ENCODE peak calls at places on chromosomes 4 and X, in six cellular contexts. Q is dorsolateral prefrontal cortex; N is lung; E is mammary epithelial cell; B is CD4-positive, CD25-positive, alpha-beta regulatory T cell; Z is A549. M is an unnamed sample.

GRCh38 chr4:163679189-163679588 is 184.7 kb downstream of the TMA16 start:
- DNase-seq in N (no peak), E (no peak), Q (no peak), B (peak; percentile 2), Z (peak; percentile 12), M (peak; percentile 46)

GRCh38 chrX:93585661-93586060 is 87.7 kb downstream of the NAP1L3 start:
- DNase-seq in B (no peak), E (peak; percentile 37), N (no peak), Q (no peak), Z (no peak), M (peak; percentile 10)

GRCh38 chr4:56086561-56086960 is 137.8 kb downstream of the CEP135 start:
- DNase-seq in N (no peak), B (no peak), Z (no peak), E (no peak), Q (no peak), M (no peak)

GRCh38 chr4:103450693-103451092 is 252.6 kb upstream of the CENPE start:
- DNase-seq in B (no peak), Z (no peak), Q (no peak), E (no peak), N (no peak), M (peak; percentile 3)

GRCh38 chrX:129581904-129582303 is 41.8 kb downstream of the OCRL start:
- DNase-seq in N (no peak), E (no peak), Q (no peak), B (no peak), Z (no peak), M (no peak)

GRCh38 chrX:2488621-2489285 is 12.0 kb downstream of the DHRSX start:
- DNase-seq in N (no peak), E (no peak), B (no peak), Z (no peak), Q (no peak), M (no peak)

GRCh38 chrX:6184900-6185515 is 43.7 kb downstream of the NLGN4X start:
- DNase-seq in N (no peak), Z (no peak), E (peak; percentile 61), Q (no peak), B (no peak), M (no peak)

GRCh38 chrX:1244164-1245076 is 24.2 kb upstream of the CSF2RA start:
- DNase-seq in N (no peak), Z (peak; percentile 31), Q (no peak), B (peak; percentile 19), E (no peak), M (no peak)

GRCh38 chrX:50967734-50968133 is 57.2 kb downstream of the BMP15 start:
- DNase-seq in Q (no peak), N (no peak), B (no peak), Z (no peak), E (peak; percentile 74), M (peak; percentile 3)

GRCh38 chrX:65871671-65872311 is 168.1 kb downstream of the VSIG4 start:
- DNase-seq in Z (peak; percentile 22), E (peak; percentile 84), Q (no peak), N (no peak), B (peak; percentile 13), M (peak; percentile 65)

GRCh38 chrX:129553619-129554288 is 13.7 kb downstream of the OCRL start:
- DNase-seq in Z (no peak), N (no peak), E (no peak), B (no peak), Q (no peak), M (no peak)

GRCh38 chr4:74944354-74944793 is 11.5 kb downstream of the PARM1 start:
- DNase-seq in E (no peak), Z (peak; percentile 10), B (no peak), N (peak; percentile 54), Q (no peak), M (no peak)

GRCh38 chrX:53186363-53186762 is 38.6 kb downstream of the KDM5C start:
- DNase-seq in N (no peak), E (peak; percentile 96), Z (no peak), Q (no peak), B (no peak), M (peak; percentile 69)

GRCh38 chr4:157075811-157076577 is at the start of gene GLRB:
- DNase-seq in N (no peak), B (no peak), Q (no peak), E (peak; percentile 37), Z (peak; percentile 18), M (peak; percentile 19)

GRCh38 chr4:150173854-150174398 is 95.7 kb downstream of the DCLK2 start:
- DNase-seq in Z (no peak), E (no peak), N (no peak), Q (no peak), B (no peak), M (no peak)

GRCh38 chr4:70676554-70677090 is 10.3 kb upstream of the JCHAIN start:
- DNase-seq in N (no peak), E (no peak), Q (no peak), Z (no peak), B (no peak), M (no peak)

GRCh38 chr4:70678383-70678999 is 9.8 kb upstream of the UTP3 start:
- DNase-seq in E (no peak), B (peak; percentile 51), Q (no peak), Z (no peak), N (no peak), M (no peak)

GRCh38 chr4:70681730-70682129 is 6.6 kb upstream of the UTP3 start:
- DNase-seq in Q (no peak), Z (no peak), E (no peak), N (no peak), B (no peak), M (no peak)
- H3K27ac ChIP-seq in Q (no peak overlapping the region), Z (no peak overlapping the region), E (no peak overlapping the region), N (no peak overlapping the region), B (no peak overlapping the region), M (no peak overlapping the region)

GRCh38 chrX:40066700-40067099 is 31.1 kb downstream of the BCOR start:
- DNase-seq in B (no peak), Q (no peak), E (no peak), N (no peak), Z (no peak), M (no peak)

GRCh38 chrX:40064055-40064597 is 33.6 kb downstream of the BCOR start:
- DNase-seq in B (no peak), Z (no peak), N (no peak), Q (no peak), E (no peak), M (no peak)

GRCh38 chrX:40063555-40063954 is 34.2 kb downstream of the BCOR start:
- DNase-seq in B (no peak), N (no peak), Q (no peak), E (no peak), Z (no peak), M (no peak)

GRCh38 chrX:40068048-40068447 is 29.7 kb downstream of the BCOR start:
- DNase-seq in N (no peak), E (peak; percentile 16), Q (no peak), Z (no peak), B (peak; percentile 61), M (peak; percentile 15)

DNA sequence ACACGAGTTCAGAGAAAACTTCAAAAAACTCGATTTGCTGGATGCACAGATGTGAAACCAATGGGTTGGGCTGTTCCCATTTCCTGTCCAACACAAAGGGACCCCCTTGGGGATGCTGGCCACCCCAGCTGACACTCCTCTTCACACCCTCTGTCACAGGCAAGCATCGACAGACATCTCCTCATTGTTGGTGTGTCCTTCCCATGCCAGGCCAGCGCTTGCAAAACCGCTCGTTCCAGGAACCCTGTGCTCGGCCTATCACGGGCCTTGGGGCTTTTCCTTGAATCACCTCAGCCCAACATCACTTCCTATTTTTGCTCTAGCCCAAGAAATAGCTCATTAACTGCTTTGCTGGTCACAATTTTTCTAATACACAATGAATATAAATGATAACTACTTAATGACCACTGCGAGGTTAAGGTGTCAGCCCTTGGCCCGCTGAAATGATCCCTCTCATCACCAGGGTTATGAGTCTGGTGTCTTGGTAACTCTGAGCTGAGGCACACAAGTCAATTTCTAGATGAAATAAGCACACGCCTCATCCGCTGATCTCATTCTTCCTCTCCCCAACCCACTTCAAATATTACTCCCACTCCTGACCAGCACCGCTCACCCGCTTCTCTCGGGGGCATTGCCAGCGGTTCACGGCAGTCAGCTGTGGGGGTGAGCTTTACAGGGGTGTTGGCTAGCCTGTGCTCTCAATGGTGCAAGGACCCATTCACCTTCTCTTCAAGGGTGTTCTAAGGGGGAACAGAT is 32.3 kb downstream of the BCOR start:
- DNase-seq in E (no peak), B (peak; percentile 55), N (no peak), Q (no peak), Z (no peak), M (no peak)
- H3K27ac ChIP-seq in E (no peak overlapping the region), B (no peak overlapping the region), N (no peak overlapping the region), Q (no peak overlapping the region), Z (no peak overlapping the region), M (no peak overlapping the region)

DNA sequence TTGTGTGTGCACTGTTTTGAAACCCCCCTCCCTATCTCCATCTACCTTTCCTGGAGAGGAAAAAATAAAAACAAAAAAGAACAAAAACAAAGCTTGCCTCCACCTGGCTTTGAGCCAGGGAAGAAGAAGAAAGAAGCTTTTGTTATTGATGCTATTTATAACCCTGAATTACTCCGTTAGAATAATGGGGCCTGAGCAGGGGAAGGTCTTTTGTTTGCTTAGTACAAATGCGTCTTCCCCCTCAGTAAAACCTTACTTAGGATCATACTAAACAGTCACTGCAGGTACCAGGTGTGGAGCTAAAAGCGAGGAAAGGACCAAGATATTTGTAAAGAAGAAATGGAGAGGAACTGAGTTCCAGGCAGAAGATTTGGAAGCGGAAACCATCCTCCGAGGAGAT is 352.1 kb downstream of the KCNIP4 start:
- DNase-seq in B (no peak), N (no peak), Z (no peak), Q (no peak), E (no peak), M (no peak)
- H3K27ac ChIP-seq in B (no peak overlapping the region), N (no peak overlapping the region), Z (no peak overlapping the region), Q (peak overlapping the region; percentile 74), E (no peak overlapping the region), M (no peak overlapping the region)

DNA sequence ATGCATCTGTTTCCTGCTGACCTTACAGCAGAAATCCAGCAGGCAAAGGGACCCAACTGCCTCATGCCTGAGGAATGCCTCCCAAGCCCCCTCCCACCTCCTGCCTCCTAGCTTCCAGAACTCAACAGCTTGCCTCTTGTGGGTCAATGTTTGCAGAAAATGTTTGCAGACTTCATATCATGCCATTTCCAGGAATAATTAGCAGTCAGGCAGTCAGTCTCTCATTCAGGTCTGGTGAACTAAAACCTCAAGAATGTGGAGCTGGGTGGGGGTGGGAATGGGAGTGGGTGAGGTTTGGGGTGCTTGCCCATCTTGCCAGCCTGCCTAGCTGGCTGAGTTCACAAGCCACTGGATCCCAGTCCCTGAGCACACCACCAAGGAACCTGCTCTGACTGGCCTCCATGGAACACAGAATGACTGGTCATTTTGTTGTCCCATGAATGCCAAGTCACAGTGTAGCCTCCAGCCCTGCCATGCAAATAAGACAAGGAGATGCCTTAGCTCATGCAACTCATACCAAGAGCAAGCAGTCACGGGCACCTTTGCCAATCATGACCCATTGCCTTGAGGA is 12.1 kb upstream of the PLAC1 start:
- DNase-seq in N (peak; percentile 69), E (peak; percentile 80), Q (no peak), B (no peak), Z (peak; percentile 78), M (peak; percentile 65)
- H3K27ac ChIP-seq in N (peak overlapping the region; percentile 44), E (peak overlapping the region; percentile 52), Q (no peak overlapping the region), B (no peak overlapping the region), Z (peak overlapping the region; percentile 98), M (peak overlapping the region; percentile 92)

M was measured in RWPE1.